ENCODE peak calls at places on chromosomes 5 and 9, in ten cellular contexts. K is AG08396; G is IMR-90; Z is iris pigment epithelial cell; W is Kasumi-1; D is activated naive CD4-positive, alpha-beta T cell; A is T-helper 1 cell; X is Right ventricle myocardium superior; R is mesendoderm; C is NCI-H1694 treated with DMSO at 0.1 percent for 48 hours. Y is an unnamed sample.

GRCh38 chr9:6229604-6230003 is 14.0 kb downstream of the IL33 start:
- DNase-seq in K (no peak), G (peak), Z (peak), W (no peak), D (no peak), A (no peak), X (no peak), R (no peak), C (no peak), Y (peak)

GRCh38 chr5:50476549-50476948 is 35.5 kb upstream of the EMB start:
- DNase-seq in K (no peak), G (no peak), Z (no peak), W (no peak), D (no peak), A (no peak), X (no peak), R (no peak), C (no peak), Y (no peak)

GRCh38 chr9:14349818-14350333 is 35.9 kb upstream of the NFIB start:
- DNase-seq in K (no peak), G (no peak), Z (no peak), W (no peak), D (no peak), A (no peak), X (no peak), R (no peak), C (no peak), Y (peak)

GRCh38 chr9:128607642-128608350 is 48.9 kb downstream of the DYNC2I2 start:
- DNase-seq in K (peak), G (peak), Z (peak), W (no peak), D (no peak), A (no peak), X (peak), R (no peak), C (no peak), Y (peak)

GRCh38 chr9:88980732-88981336 is 10.4 kb upstream of the S1PR3 start:
- DNase-seq in K (peak), G (peak), Z (no peak), W (no peak), D (no peak), A (no peak), X (no peak), R (no peak), C (no peak), Y (peak)

GRCh38 chr5:180027449-180028089 is 44.0 kb downstream of the RNF130 start:
- DNase-seq in K (no peak), G (no peak), Z (no peak), W (no peak), D (no peak), A (no peak), X (no peak), R (no peak), C (no peak), Y (no peak)

GRCh38 chr5:171606414-171607024 is 179.1 kb upstream of the SMIM23 start:
- DNase-seq in K (no peak), G (peak), Z (peak), W (peak), D (no peak), A (no peak), X (no peak), R (no peak), C (no peak), Y (no peak)

GRCh38 chr9:87801013-87801412 is 75.1 kb downstream of the CTSL start:
- DNase-seq in K (no peak), G (no peak), Z (no peak), W (no peak), D (no peak), A (no peak), X (no peak), R (no peak), C (no peak), Y (no peak)

GRCh38 chr5:132199116-132199680 is 28.5 kb downstream of the P4HA2 start:
- DNase-seq in K (no peak), G (no peak), Z (no peak), W (no peak), D (no peak), A (no peak), X (no peak), R (no peak), C (no peak), Y (no peak)

GRCh38 chr5:162484095-162484494 is 416.5 kb downstream of the GABRG2 start:
- DNase-seq in K (no peak), G (no peak), Z (no peak), W (no peak), D (no peak), A (no peak), X (no peak), R (no peak), C (no peak), Y (no peak)

GRCh38 chr9:115198018-115198417 is 80.1 kb upstream of the TNC start:
- DNase-seq in K (peak), G (peak), Z (peak), W (no peak), D (no peak), A (no peak), X (peak), R (peak), C (no peak), Y (peak)

GRCh38 chr9:131997076-131997475 is 82.6 kb downstream of the MED27 start:
- DNase-seq in K (no peak), G (no peak), Z (no peak), W (no peak), D (no peak), A (no peak), X (no peak), R (no peak), C (no peak), Y (no peak)

GRCh38 chr5:109199294-109199693 is 210.5 kb downstream of the PJA2 start:
- DNase-seq in K (no peak), G (no peak), Z (peak), W (no peak), D (no peak), A (no peak), X (no peak), R (no peak), C (no peak), Y (no peak)

GRCh38 chr9:125949247-125949646 is 202.1 kb downstream of the PBX3 start:
- DNase-seq in K (no peak), G (no peak), Z (no peak), W (no peak), D (no peak), A (no peak), X (no peak), R (no peak), C (no peak), Y (no peak)

GRCh38 chr5:172479034-172479783 is 24.9 kb upstream of the SH3PXD2B start:
- DNase-seq in K (peak), G (peak), Z (peak), W (peak), D (no peak), A (peak), X (peak), R (peak), C (peak), Y (peak)

GRCh38 chr9:23820731-23821399 is 5.2 kb downstream of the ELAVL2 start:
- DNase-seq in K (no peak), G (no peak), Z (no peak), W (no peak), D (no peak), A (no peak), X (no peak), R (peak), C (no peak), Y (no peak)

GRCh38 chr5:172556971-172557461 is 84.0 kb upstream of the NEURL1B start:
- DNase-seq in K (no peak), G (no peak), Z (no peak), W (no peak), D (no peak), A (no peak), X (peak), R (no peak), C (no peak), Y (peak)

GRCh38 chr5:1885777-1886633 is 3.3 kb upstream of the IRX4 start:
- DNase-seq in K (no peak), G (no peak), Z (no peak), W (no peak), D (no peak), A (no peak), X (peak), R (peak), C (no peak), Y (no peak)

GRCh38 chr9:72255546-72255925 is 106.3 kb downstream of the GDA start:
- DNase-seq in K (no peak), G (no peak), Z (no peak), W (no peak), D (no peak), A (no peak), X (no peak), R (no peak), C (no peak), Y (no peak)

GRCh38 chr9:35820076-35820475 is 5.2 kb upstream of the HINT2 start:
- DNase-seq in K (peak), G (peak), Z (peak), W (no peak), D (no peak), A (no peak), X (no peak), R (no peak), C (no peak), Y (peak)

GRCh38 chr9:92749934-92750315 is 14.7 kb downstream of the BICD2 start:
- DNase-seq in K (no peak), G (peak), Z (peak), W (no peak), D (no peak), A (no peak), X (no peak), R (peak), C (no peak), Y (no peak)

GRCh38 chr5:138874771-138875628 is at the start of gene LRRTM2:
- DNase-seq in K (peak), G (peak), Z (peak), W (no peak), D (no peak), A (no peak), X (no peak), R (no peak), C (no peak), Y (peak)

GRCh38 chr5:125065114-125065513 is 318.7 kb upstream of the ZNF608 start:
- DNase-seq in K (no peak), G (no peak), Z (no peak), W (no peak), D (no peak), A (no peak), X (no peak), R (no peak), C (no peak), Y (no peak)

GRCh38 chr5:135391123-135391868 is 7.7 kb downstream of the MACROH2A1 start:
- DNase-seq in K (peak), G (peak), Z (peak), W (no peak), D (no peak), A (no peak), X (no peak), R (no peak), C (no peak), Y (peak)

Y was measured in cardiac fibroblast.